ENCODE peak calls at places on chromosomes 13 and 19, in seven cellular contexts. One of them, this sample, is unnamed.

GRCh38 chr13:46348976-46349375 is 38.1 kb downstream of the RUBCNL start:
- DNase-seq in suprapubic skin: no peak
- DNase-seq in neural progenitor cell: peak
- DNase-seq in GM10248: no peak
- DNase-seq in type B pancreatic cell: no peak
- DNase-seq in lung: no peak
- DNase-seq in glutamatergic neuron: no peak
- DNase-seq in this sample: no peak

GRCh38 chr13:63190219-63190618 is 1774.6 kb upstream of the PCDH20 start:
- DNase-seq in glutamatergic neuron: no peak
- DNase-seq in type B pancreatic cell: no peak
- DNase-seq in neural progenitor cell: no peak
- DNase-seq in GM10248: no peak
- DNase-seq in lung: no peak
- DNase-seq in suprapubic skin: no peak
- DNase-seq in this sample: no peak

GRCh38 chr19:42295831-42296525 is 6.0 kb upstream of the PRR19 start:
- DNase-seq in GM10248: peak
- DNase-seq in type B pancreatic cell: peak
- DNase-seq in neural progenitor cell: peak
- DNase-seq in suprapubic skin: peak
- DNase-seq in lung: peak
- DNase-seq in glutamatergic neuron: peak
- DNase-seq in this sample: peak

GRCh38 chr19:45471116-45471865 is 3.5 kb downstream of the FOSB start:
- DNase-seq in glutamatergic neuron: no peak
- DNase-seq in suprapubic skin: no peak
- DNase-seq in lung: no peak
- DNase-seq in GM10248: no peak
- DNase-seq in type B pancreatic cell: no peak
- DNase-seq in neural progenitor cell: no peak
- DNase-seq in this sample: no peak

GRCh38 chr13:91046715-91047327 is 300.7 kb upstream of the MIR17HG start:
- DNase-seq in glutamatergic neuron: no peak
- DNase-seq in GM10248: no peak
- DNase-seq in neural progenitor cell: peak
- DNase-seq in lung: no peak
- DNase-seq in type B pancreatic cell: no peak
- DNase-seq in suprapubic skin: no peak
- DNase-seq in this sample: no peak

GRCh38 chr13:20684535-20684934 is 19.0 kb upstream of the IL17D start:
- DNase-seq in glutamatergic neuron: no peak
- DNase-seq in lung: no peak
- DNase-seq in type B pancreatic cell: no peak
- DNase-seq in suprapubic skin: no peak
- DNase-seq in GM10248: no peak
- DNase-seq in neural progenitor cell: no peak
- DNase-seq in this sample: no peak

GRCh38 chr13:108681986-108682562 is 52.7 kb downstream of the MYO16 start:
- DNase-seq in lung: no peak
- DNase-seq in suprapubic skin: no peak
- DNase-seq in neural progenitor cell: no peak
- DNase-seq in GM10248: no peak
- DNase-seq in type B pancreatic cell: no peak
- DNase-seq in glutamatergic neuron: no peak
- DNase-seq in this sample: no peak

GRCh38 chr19:16509141-16510061 is 13.2 kb downstream of the C19orf44 start:
- DNase-seq in neural progenitor cell: no peak
- DNase-seq in type B pancreatic cell: no peak
- DNase-seq in glutamatergic neuron: no peak
- DNase-seq in suprapubic skin: no peak
- DNase-seq in lung: no peak
- DNase-seq in GM10248: no peak
- DNase-seq in this sample: no peak

GRCh38 chr13:27383104-27383921 is 41.1 kb upstream of the GTF3A start:
- DNase-seq in neural progenitor cell: no peak
- DNase-seq in glutamatergic neuron: no peak
- DNase-seq in type B pancreatic cell: no peak
- DNase-seq in GM10248: no peak
- DNase-seq in lung: no peak
- DNase-seq in suprapubic skin: no peak
- DNase-seq in this sample: no peak

GRCh38 chr13:111604087-111604486 is 283.6 kb downstream of the TEX29 start:
- DNase-seq in GM10248: no peak
- DNase-seq in lung: no peak
- DNase-seq in type B pancreatic cell: no peak
- DNase-seq in glutamatergic neuron: no peak
- DNase-seq in suprapubic skin: peak
- DNase-seq in neural progenitor cell: no peak
- DNase-seq in this sample: no peak

GRCh38 chr13:32956595-32956933 is 59.7 kb upstream of the KL start:
- DNase-seq in GM10248: no peak
- DNase-seq in glutamatergic neuron: no peak
- DNase-seq in lung: no peak
- DNase-seq in neural progenitor cell: no peak
- DNase-seq in suprapubic skin: no peak
- DNase-seq in type B pancreatic cell: no peak
- DNase-seq in this sample: no peak

GRCh38 chr13:92354583-92354982 is 872.0 kb upstream of the GPC6 start:
- DNase-seq in glutamatergic neuron: no peak
- DNase-seq in type B pancreatic cell: no peak
- DNase-seq in suprapubic skin: no peak
- DNase-seq in neural progenitor cell: no peak
- DNase-seq in GM10248: no peak
- DNase-seq in lung: no peak
- DNase-seq in this sample: no peak

DNA sequence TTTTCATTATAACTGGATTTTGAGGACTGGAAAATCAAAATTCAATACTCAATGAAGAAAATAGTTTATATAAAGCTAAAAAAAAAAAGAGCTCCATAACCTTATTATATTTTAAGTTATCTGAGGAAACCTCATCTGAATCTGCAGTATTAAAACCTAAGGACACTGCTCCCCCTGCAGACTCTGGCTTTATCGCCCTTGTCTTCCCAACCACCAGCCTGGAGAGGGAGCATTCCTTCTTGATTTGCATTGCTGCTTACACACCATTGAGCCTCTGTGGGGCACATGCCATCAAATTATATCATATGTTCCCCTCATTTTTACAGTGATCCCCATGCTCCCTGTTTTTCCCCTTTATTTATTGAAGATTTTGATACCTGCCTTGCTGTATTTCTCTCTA is 871.4 kb upstream of the GPC6 start:
- DNase-seq in GM10248: no peak
- DNase-seq in type B pancreatic cell: no peak
- DNase-seq in suprapubic skin: no peak
- DNase-seq in lung: no peak
- DNase-seq in neural progenitor cell: peak
- DNase-seq in glutamatergic neuron: peak
- DNase-seq in this sample: no peak
- TF ChIP-seq CTCF in GM10248: no peak
- TF ChIP-seq CTCF in type B pancreatic cell: peak
- TF ChIP-seq CTCF in suprapubic skin: no peak
- TF ChIP-seq CTCF in lung: peak
- TF ChIP-seq CTCF in neural progenitor cell: peak
- TF ChIP-seq CTCF in glutamatergic neuron: no peak
- TF ChIP-seq CTCF in this sample: no peak

DNA sequence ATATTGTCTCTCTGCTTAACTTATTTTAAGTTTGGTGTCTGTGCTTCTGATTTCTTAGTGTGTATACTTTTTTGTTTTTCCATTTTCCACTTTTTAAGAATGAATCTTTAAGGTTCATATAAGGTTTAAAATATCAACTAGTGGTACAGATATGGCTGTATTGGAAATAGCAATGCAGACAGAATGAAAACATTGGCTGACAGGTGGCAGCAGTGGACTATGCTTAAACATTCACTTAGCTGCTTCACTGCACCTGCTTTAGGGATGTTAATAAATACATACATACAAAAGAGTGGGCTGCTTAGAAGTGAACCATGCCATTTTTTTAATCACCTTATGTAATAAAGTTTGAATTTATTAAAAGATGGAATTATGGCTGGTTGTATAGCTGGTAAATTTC is 27.3 kb downstream of the TM9SF2 start:
- DNase-seq in neural progenitor cell: peak
- DNase-seq in lung: no peak
- DNase-seq in glutamatergic neuron: no peak
- DNase-seq in type B pancreatic cell: no peak
- DNase-seq in suprapubic skin: no peak
- DNase-seq in GM10248: peak
- DNase-seq in this sample: no peak
- TF ChIP-seq CTCF in neural progenitor cell: peak
- TF ChIP-seq CTCF in lung: no peak
- TF ChIP-seq CTCF in glutamatergic neuron: no peak
- TF ChIP-seq CTCF in type B pancreatic cell: peak
- TF ChIP-seq CTCF in suprapubic skin: no peak
- TF ChIP-seq CTCF in GM10248: peak
- TF ChIP-seq CTCF in this sample: no peak

GRCh38 chr19:56087647-56088346 is 33.3 kb downstream of the ZNF787 start:
- DNase-seq in suprapubic skin: no peak
- DNase-seq in GM10248: no peak
- DNase-seq in lung: no peak
- DNase-seq in type B pancreatic cell: no peak
- DNase-seq in glutamatergic neuron: no peak
- DNase-seq in neural progenitor cell: no peak
- DNase-seq in this sample: no peak

GRCh38 chr19:56084835-56085536 is 36.1 kb downstream of the ZNF787 start:
- DNase-seq in suprapubic skin: no peak
- DNase-seq in lung: no peak
- DNase-seq in type B pancreatic cell: no peak
- DNase-seq in glutamatergic neuron: no peak
- DNase-seq in neural progenitor cell: no peak
- DNase-seq in GM10248: no peak
- DNase-seq in this sample: no peak

GRCh38 chr19:56086671-56087430 is 34.2 kb downstream of the ZNF787 start:
- DNase-seq in neural progenitor cell: no peak
- DNase-seq in lung: no peak
- DNase-seq in glutamatergic neuron: no peak
- DNase-seq in GM10248: no peak
- DNase-seq in type B pancreatic cell: no peak
- DNase-seq in suprapubic skin: no peak
- DNase-seq in this sample: no peak

GRCh38 chr19:56083668-56084067 is 37.4 kb downstream of the ZNF787 start:
- DNase-seq in type B pancreatic cell: no peak
- DNase-seq in suprapubic skin: no peak
- DNase-seq in neural progenitor cell: no peak
- DNase-seq in lung: no peak
- DNase-seq in GM10248: no peak
- DNase-seq in glutamatergic neuron: no peak
- DNase-seq in this sample: no peak

DNA sequence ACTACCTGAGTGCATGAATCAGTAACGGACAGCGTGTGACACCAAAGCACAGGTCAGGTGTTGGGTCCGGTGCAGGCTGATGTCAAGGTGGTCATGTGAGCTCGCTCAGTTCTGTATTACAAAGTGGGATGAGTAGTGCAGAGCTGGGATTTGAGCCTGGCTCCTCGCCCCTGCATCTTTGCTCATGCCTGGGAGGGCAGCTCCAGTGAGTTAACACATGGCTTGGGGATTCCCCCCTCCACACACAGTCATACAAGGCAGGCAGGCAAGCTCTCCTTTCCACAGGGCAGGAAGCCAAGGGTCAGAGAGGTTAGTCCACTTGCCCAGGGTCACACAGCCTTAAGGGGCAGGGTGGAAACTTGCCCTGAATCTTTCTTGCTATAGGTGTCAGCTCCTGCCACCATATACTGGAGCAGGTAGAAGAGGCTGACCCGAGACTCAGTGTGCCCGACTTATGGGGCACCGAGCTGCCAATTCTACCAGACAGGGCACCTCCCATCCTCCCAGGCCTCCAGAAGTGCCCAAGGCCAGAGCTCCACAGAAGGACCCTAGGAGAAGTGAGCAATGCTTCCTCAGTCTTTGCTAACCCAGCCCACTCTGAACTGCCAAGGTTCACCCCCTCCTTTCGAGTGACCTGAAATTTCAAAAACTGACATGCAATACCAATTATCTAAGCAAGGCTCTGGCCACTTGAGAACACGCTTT is 35.4 kb downstream of the ZNF787 start:
- DNase-seq in type B pancreatic cell: no peak
- DNase-seq in glutamatergic neuron: no peak
- DNase-seq in suprapubic skin: no peak
- DNase-seq in neural progenitor cell: no peak
- DNase-seq in lung: no peak
- DNase-seq in GM10248: no peak
- DNase-seq in this sample: no peak
- TF ChIP-seq CTCF in type B pancreatic cell: no peak
- TF ChIP-seq CTCF in glutamatergic neuron: no peak
- TF ChIP-seq CTCF in suprapubic skin: no peak
- TF ChIP-seq CTCF in neural progenitor cell: no peak
- TF ChIP-seq CTCF in lung: no peak
- TF ChIP-seq CTCF in GM10248: no peak
- TF ChIP-seq CTCF in this sample: no peak

DNA sequence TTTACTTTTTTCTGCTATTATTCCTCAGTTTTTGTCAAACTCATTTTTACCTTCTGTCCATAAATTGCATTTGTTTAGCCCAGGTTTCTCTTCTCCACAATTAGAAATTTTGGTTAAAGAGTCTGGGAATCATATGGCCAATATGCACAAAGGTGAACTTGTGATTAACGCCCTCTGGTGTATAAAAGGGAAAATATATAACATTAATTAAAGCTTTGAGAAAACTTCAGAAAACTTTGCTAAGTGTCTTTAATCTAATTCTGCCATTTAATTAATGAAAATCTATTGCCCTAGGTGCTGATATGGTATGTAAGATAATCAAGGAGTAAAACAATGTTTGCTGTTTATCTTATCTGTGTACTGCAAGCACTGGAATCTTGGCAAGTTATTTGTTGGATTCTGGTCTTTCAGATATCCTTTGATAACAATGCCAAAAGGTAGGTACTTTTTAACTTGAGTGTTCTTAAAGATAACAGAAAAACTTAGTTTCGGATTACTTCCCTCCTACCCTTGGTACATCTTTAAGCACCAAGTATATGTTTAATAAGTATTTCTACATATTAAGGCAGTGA is 402.6 kb downstream of the SUCLA2 start:
- DNase-seq in glutamatergic neuron: no peak
- DNase-seq in type B pancreatic cell: no peak
- DNase-seq in suprapubic skin: no peak
- DNase-seq in neural progenitor cell: no peak
- DNase-seq in GM10248: no peak
- DNase-seq in lung: no peak
- DNase-seq in this sample: no peak
- TF ChIP-seq CTCF in glutamatergic neuron: peak
- TF ChIP-seq CTCF in type B pancreatic cell: peak
- TF ChIP-seq CTCF in suprapubic skin: no peak
- TF ChIP-seq CTCF in neural progenitor cell: peak
- TF ChIP-seq CTCF in GM10248: peak
- TF ChIP-seq CTCF in lung: no peak
- TF ChIP-seq CTCF in this sample: no peak

GRCh38 chr19:10568826-10569651 is at the start of gene CDKN2D:
- DNase-seq in glutamatergic neuron: peak
- DNase-seq in type B pancreatic cell: peak
- DNase-seq in neural progenitor cell: peak
- DNase-seq in GM10248: peak
- DNase-seq in suprapubic skin: peak
- DNase-seq in lung: peak
- DNase-seq in this sample: peak
- TF ChIP-seq CTCF in glutamatergic neuron: peak
- TF ChIP-seq CTCF in type B pancreatic cell: peak
- TF ChIP-seq CTCF in neural progenitor cell: peak
- TF ChIP-seq CTCF in GM10248: no peak
- TF ChIP-seq CTCF in suprapubic skin: peak
- TF ChIP-seq CTCF in lung: peak
- TF ChIP-seq CTCF in this sample: no peak

GRCh38 chr13:74883834-74884233 is 598.1 kb downstream of the TBC1D4 start:
- DNase-seq in suprapubic skin: no peak
- DNase-seq in GM10248: no peak
- DNase-seq in glutamatergic neuron: no peak
- DNase-seq in lung: no peak
- DNase-seq in neural progenitor cell: no peak
- DNase-seq in type B pancreatic cell: no peak
- DNase-seq in this sample: no peak
- TF ChIP-seq CTCF in suprapubic skin: no peak
- TF ChIP-seq CTCF in GM10248: no peak
- TF ChIP-seq CTCF in glutamatergic neuron: no peak
- TF ChIP-seq CTCF in lung: no peak
- TF ChIP-seq CTCF in neural progenitor cell: peak
- TF ChIP-seq CTCF in type B pancreatic cell: no peak
- TF ChIP-seq CTCF in this sample: no peak